ENCODE peak calls at places on chromosomes 16 and 17, in nine cellular contexts. H is activated CD8-positive, alpha-beta T cell treated with anti-CD3 and anti-CD28 coated beads for 36 hours; Y is stimulated activated CD8-positive, alpha-beta memory T cell treated with anti-CD3 and anti-CD28 coated beads, Interleukin-15, amount 100 ng/mL, for 24 hours; D is hypothalamus; T is H7; W is central memory CD4-positive, alpha-beta T cell; J is GM12865; S is glomerular endothelial cell; B is activated CD4-positive, alpha-beta memory T cell treated with anti-CD3 and anti-CD28 coated beads, Interleukin-2, amount 10 ng/mL, durations not matched to agents 7 days and 5 days. V is an unnamed sample.

GRCh38 chr16:22318690-22319358 is 21.6 kb downstream of the POLR3E start:
- DNase-seq in B (peak), S (no peak), J (peak), Y (no peak), T (peak), D (no peak), H (peak), W (peak), V (peak)

GRCh38 chr16:68369697-68370096 is 58.9 kb downstream of the PRMT7 start:
- DNase-seq in Y (no peak), W (peak), D (no peak), T (no peak), H (peak), B (peak), J (peak), S (no peak), V (peak)

GRCh38 chr17:58402047-58402446 is 15.3 kb downstream of the RNF43 start:
- DNase-seq in W (no peak), Y (no peak), J (no peak), S (no peak), T (no peak), B (no peak), H (peak), D (no peak), V (no peak)

GRCh38 chr17:34319087-34319486 is at the start of gene CCL8:
- DNase-seq in B (no peak), S (no peak), H (no peak), Y (no peak), J (no peak), T (no peak), W (no peak), D (no peak), V (no peak)

GRCh38 chr17:48024149-48025039 is 13.2 kb downstream of the COPZ2 start:
- DNase-seq in W (peak), J (peak), D (no peak), B (peak), S (no peak), T (peak), H (peak), Y (no peak), V (peak)

GRCh38 chr17:21129023-21129681 is 2.4 kb downstream of the DHRS7B start:
- DNase-seq in S (no peak), W (no peak), D (no peak), B (no peak), J (no peak), H (no peak), Y (no peak), T (peak), V (no peak)

GRCh38 chr16:55221836-55222235 is 102.2 kb upstream of the IRX6 start:
- DNase-seq in D (no peak), H (no peak), T (no peak), W (no peak), Y (no peak), B (no peak), S (no peak), J (no peak), V (no peak)

GRCh38 chr17:58755269-58755576 is 431 bp upstream of the PPM1E start:
- DNase-seq in T (no peak), S (no peak), H (no peak), J (no peak), W (no peak), D (no peak), Y (no peak), B (no peak), V (no peak)

GRCh38 chr17:64572682-64573154 is 65.9 kb downstream of the CEP95 start:
- DNase-seq in B (no peak), J (no peak), S (peak), D (no peak), W (no peak), H (peak), T (no peak), Y (no peak), V (no peak)

GRCh38 chr16:70664325-70665112 is 18.2 kb downstream of the IL34 start:
- DNase-seq in H (no peak), S (no peak), Y (no peak), D (no peak), W (no peak), T (no peak), B (no peak), J (no peak), V (no peak)

GRCh38 chr17:21297026-21297520 is 12.6 kb downstream of the MAP2K3 start:
- DNase-seq in J (no peak), W (no peak), D (no peak), S (no peak), B (no peak), T (no peak), H (no peak), Y (no peak), V (no peak)

GRCh38 chr16:24685539-24686432 is 43.7 kb upstream of the TNRC6A start:
- DNase-seq in H (no peak), Y (no peak), T (peak), J (no peak), S (no peak), W (no peak), D (no peak), B (no peak), V (no peak)

GRCh38 chr17:42554250-42555121 is 1.8 kb downstream of the HSD17B1 start:
- DNase-seq in T (peak), S (no peak), W (peak), Y (peak), B (peak), H (peak), J (peak), D (peak), V (peak)

GRCh38 chr16:10037771-10038170 is 144.5 kb downstream of the GRIN2A start:
- DNase-seq in W (no peak), S (no peak), H (no peak), T (no peak), B (no peak), Y (no peak), D (no peak), J (no peak), V (no peak)

GRCh38 chr17:18990331-18990730 is 14.2 kb downstream of the FAM83G start:
- DNase-seq in S (no peak), T (no peak), Y (no peak), B (no peak), D (no peak), H (no peak), W (no peak), J (no peak), V (no peak)